ENCODE peak calls at places on chromosome 5, in four cellular contexts. C is endothelial cell of umbilical vein, I is H1, A is K562. B is an unnamed sample.

GRCh38 chr5:159995841-159996240 is 13.1 kb upstream of the TTC1 start:
- DNase-seq in A (no peak), I (no peak), C (no peak), B (no peak)

GRCh38 chr5:126912607-126913006 is 117.8 kb downstream of the MARCHF3 start:
- DNase-seq in C (no peak), I (no peak), A (no peak), B (no peak)

GRCh38 chr5:24864244-24864643 is 219.5 kb upstream of the CDH10 start:
- DNase-seq in A (no peak), C (no peak), I (no peak), B (no peak)

GRCh38 chr5:147455321-147455720 is 54.5 kb downstream of the DPYSL3 start:
- DNase-seq in C (no peak), I (no peak), A (no peak), B (no peak)

GRCh38 chr5:133144245-133144981 is 92.6 kb downstream of the HSPA4 start:
- DNase-seq in A (no peak), C (no peak), I (no peak), B (no peak)

GRCh38 chr5:108528655-108529054 is 146.8 kb upstream of the FBXL17 start:
- DNase-seq in C (no peak), A (no peak), I (no peak), B (no peak)

GRCh38 chr5:149224282-149224681 is 47.4 kb upstream of the AFAP1L1 start:
- DNase-seq in C (no peak), I (no peak), A (no peak), B (no peak)

GRCh38 chr5:84406111-84406510 is 21.4 kb upstream of the EDIL3 start:
- DNase-seq in I (no peak), C (no peak), A (no peak), B (no peak)

GRCh38 chr5:174311531-174312269 is 266.2 kb downstream of the NSG2 start:
- DNase-seq in A (peak), C (peak), I (peak), B (no peak)

GRCh38 chr5:56734066-56734766 is 81.1 kb upstream of the MAP3K1 start:
- DNase-seq in A (no peak), C (no peak), I (no peak), B (no peak)

GRCh38 chr5:99000878-99001277 is 72.1 kb upstream of the CHD1 start:
- DNase-seq in I (no peak), C (peak), A (no peak), B (no peak)

GRCh38 chr5:171400169-171400568 is 12.5 kb downstream of the NPM1 start:
- DNase-seq in C (no peak), I (no peak), A (no peak), B (no peak)

GRCh38 chr5:138177936-138178515 is 404 bp downstream of the BRD8 start:
- DNase-seq in A (peak), I (no peak), C (peak), B (no peak)

GRCh38 chr5:147751156-147751830 is 31.2 kb downstream of the JAKMIP2 start:
- DNase-seq in C (no peak), A (no peak), I (no peak), B (no peak)

GRCh38 chr5:125283372-125283771 is 536.9 kb upstream of the ZNF608 start:
- DNase-seq in C (no peak), I (no peak), A (no peak), B (no peak)

GRCh38 chr5:43514471-43514815 is 505 bp downstream of the C5orf34 start:
- DNase-seq in A (no peak), I (no peak), C (no peak), B (no peak)

GRCh38 chr5:130714200-130714599 is 450.9 kb downstream of the HINT1 start:
- DNase-seq in C (no peak), A (no peak), I (no peak), B (no peak)

GRCh38 chr5:119239119-119239417 is 116.8 kb upstream of the TNFAIP8 start:
- DNase-seq in C (no peak), I (no peak), A (no peak), B (no peak)

GRCh38 chr5:78747703-78748359 is 99.3 kb upstream of the LHFPL2 start:
- DNase-seq in I (no peak), C (no peak), A (no peak), B (no peak)

GRCh38 chr5:170216262-170216864 is 16.4 kb upstream of the C5orf58 start:
- DNase-seq in I (no peak), C (peak), A (peak), B (peak)

GRCh38 chr5:81163641-81164040 is 69.5 kb upstream of the CKMT2 start:
- DNase-seq in I (no peak), C (no peak), A (no peak), B (no peak)

GRCh38 chr5:83265318-83265717 is 188.0 kb downstream of the XRCC4 start:
- DNase-seq in I (no peak), C (peak), A (peak), B (no peak)

GRCh38 chr5:148290271-148291195 is 21.7 kb upstream of the SPINK7 start:
- DNase-seq in I (no peak), C (peak), A (peak), B (peak)

GRCh38 chr5:158695595-158696330 is 404.0 kb downstream of the EBF1 start:
- DNase-seq in I (peak), A (peak), C (peak), B (peak)

GRCh38 chr5:139088024-139088423 is 110.1 kb downstream of the SIL1 start:
- DNase-seq in I (no peak), A (no peak), C (peak), B (no peak)

GRCh38 chr5:69131304-69131703 is 35.6 kb upstream of the CCNB1 start:
- DNase-seq in C (no peak), I (no peak), A (no peak), B (no peak)

GRCh38 chr5:75405296-75405695 is 68.3 kb downstream of the HMGCR start:
- DNase-seq in I (no peak), A (no peak), C (no peak), B (peak)

GRCh38 chr5:127844631-127845030 is 141.4 kb downstream of the CCDC192 start:
- DNase-seq in I (peak), A (no peak), C (no peak), B (no peak)

GRCh38 chr5:82593481-82593880 is 315.3 kb upstream of the RPS23 start:
- DNase-seq in I (no peak), A (no peak), C (no peak), B (no peak)

GRCh38 chr5:132947661-132948060 is 15.8 kb downstream of the AFF4 start:
- DNase-seq in I (no peak), C (peak), A (no peak), B (no peak)

GRCh38 chr5:95863383-95863757 is 40.8 kb upstream of the GLRX start:
- DNase-seq in C (no peak), A (no peak), I (no peak), B (no peak)

GRCh38 chr5:141420855-141421488 is at the start of gene PCDHGA11:
- DNase-seq in C (peak), A (peak), I (peak), B (peak)

GRCh38 chr5:148932355-148932935 is 106.0 kb downstream of the ADRB2 start:
- DNase-seq in C (no peak), A (no peak), I (peak), B (no peak)

GRCh38 chr5:95794070-95794516 is 28.4 kb downstream of the GLRX start:
- DNase-seq in I (no peak), C (peak), A (no peak), B (no peak)

GRCh38 chr5:10149911-10150310 is 99.8 kb downstream of the ATPSCKMT start:
- DNase-seq in I (no peak), C (no peak), A (peak), B (no peak)

GRCh38 chr5:172407241-172407691 is 47.1 kb downstream of the SH3PXD2B start:
- DNase-seq in C (peak), I (no peak), A (no peak), B (no peak)

GRCh38 chr5:132825824-132826391 is 4.5 kb downstream of the SHROOM1 start:
- DNase-seq in I (peak), C (no peak), A (no peak), B (no peak)

GRCh38 chr5:56011835-56012234 is 17.1 kb upstream of the IL6ST start:
- DNase-seq in C (peak), A (no peak), I (no peak), B (no peak)

GRCh38 chr5:127981498-127981897 is 102.1 kb upstream of the SLC12A2 start:
- DNase-seq in I (no peak), A (no peak), C (no peak), B (no peak)

DNA sequence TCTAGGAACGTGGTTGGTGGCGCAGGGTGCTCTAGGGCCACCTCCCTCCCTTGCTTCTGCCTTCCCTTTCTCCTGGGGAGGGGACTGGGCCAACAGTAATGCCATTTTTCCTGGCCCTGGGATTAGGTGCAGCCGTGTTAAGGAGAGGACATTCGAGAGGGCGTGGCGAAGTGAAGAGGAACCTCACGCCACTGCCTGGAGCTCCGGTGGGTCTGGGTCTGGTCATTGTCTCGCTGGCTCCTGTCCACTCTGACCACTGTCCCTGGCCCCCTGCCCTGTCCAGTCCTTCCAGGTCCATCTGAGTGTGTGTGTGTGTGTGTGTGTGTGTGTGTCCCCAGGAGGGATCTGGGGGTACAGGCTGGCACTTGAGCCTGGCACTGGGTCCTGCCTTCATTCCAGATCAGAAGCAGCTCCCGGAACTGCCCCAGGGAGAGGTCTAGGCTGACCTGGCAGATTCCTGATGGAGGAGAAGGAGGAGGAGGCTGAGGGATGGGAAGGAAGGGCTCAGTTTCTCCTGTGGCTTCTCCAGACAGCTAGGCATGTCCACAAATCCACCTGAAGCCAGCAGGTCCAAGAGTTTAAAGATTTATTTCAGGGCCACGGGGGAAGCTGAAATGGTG is at the start of gene NDST1:
- DNase-seq in C (no peak), I (no peak), A (no peak), B (no peak)
- TF ChIP-seq MAX in C (no peak), I (no peak), A (no peak), B (no peak)

GRCh38 chr5:111517853-111518501 is 5.6 kb upstream of the STARD4 start:
- DNase-seq in C (no peak), I (no peak), A (no peak), B (no peak)
- H3K27ac ChIP-seq in C (no peak), I (no peak), A (no peak), B (no peak)

GRCh38 chr5:61731267-61731945 is 399.3 kb downstream of the ZSWIM6 start:
- DNase-seq in C (no peak), A (no peak), I (no peak), B (no peak)

GRCh38 chr5:61734001-61734400 is 401.9 kb downstream of the ZSWIM6 start:
- DNase-seq in C (no peak), I (no peak), A (no peak), B (no peak)

GRCh38 chr5:61732796-61733195 is 400.7 kb downstream of the ZSWIM6 start:
- DNase-seq in I (no peak), C (no peak), A (no peak), B (no peak)

GRCh38 chr5:61731946-61732314 is 399.9 kb downstream of the ZSWIM6 start:
- DNase-seq in C (no peak), I (no peak), A (no peak), B (no peak)

GRCh38 chr5:61732376-61732775 is 400.3 kb downstream of the ZSWIM6 start:
- DNase-seq in C (no peak), A (no peak), I (no peak), B (no peak)
- TF ChIP-seq MAX in C (no peak), A (no peak), I (no peak), B (no peak)

GRCh38 chr5:1502737-1503120 is 21.0 kb downstream of the LPCAT1 start:
- DNase-seq in C (no peak), I (no peak), A (no peak), B (no peak)
- H3K27ac ChIP-seq in C (no peak), I (no peak), A (no peak), B (no peak)

GRCh38 chr5:17206021-17206420 is 11.4 kb upstream of the BASP1 start:
- DNase-seq in I (no peak), A (no peak), C (no peak), B (no peak)

GRCh38 chr5:17204133-17204489 is 13.3 kb upstream of the BASP1 start:
- DNase-seq in C (no peak), A (no peak), I (no peak), B (no peak)

GRCh38 chr5:17203329-17204132 is 13.9 kb upstream of the BASP1 start:
- DNase-seq in A (peak), I (no peak), C (peak), B (peak)
- TF ChIP-seq MAX in A (no peak), I (no peak), C (no peak), B (no peak)